ENCODE peak calls at places on chromosomes 4 and X, in five cellular contexts. One of them, this sample, is unnamed.

GRCh38 chrX:155966876-155967275 is 30.6 kb upstream of the IL9R start:
- DNase-seq in epithelial cell of esophagus: peak; percentile 11
- DNase-seq in type B pancreatic cell: no peak
- DNase-seq in AG09319: no peak
- DNase-seq in mucosa of descending colon: no peak
- DNase-seq in this sample: peak; percentile 1

GRCh38 chr4:150368667-150369066 is 213.3 kb upstream of the MAB21L2 start:
- DNase-seq in epithelial cell of esophagus: no peak
- DNase-seq in type B pancreatic cell: no peak
- DNase-seq in AG09319: no peak
- DNase-seq in mucosa of descending colon: no peak
- DNase-seq in this sample: no peak

GRCh38 chr4:52657630-52658501 is 1.2 kb downstream of the USP46 start:
- DNase-seq in epithelial cell of esophagus: peak; percentile 50
- DNase-seq in type B pancreatic cell: peak; percentile 71
- DNase-seq in AG09319: peak; percentile 47
- DNase-seq in mucosa of descending colon: peak; percentile 51
- DNase-seq in this sample: no peak

GRCh38 chr4:32216502-32216901 is 1496.3 kb downstream of the PCDH7 start:
- DNase-seq in epithelial cell of esophagus: no peak
- DNase-seq in type B pancreatic cell: no peak
- DNase-seq in AG09319: no peak
- DNase-seq in mucosa of descending colon: no peak
- DNase-seq in this sample: no peak

GRCh38 chr4:137651128-137651527 is 118.8 kb upstream of the PCDH18 start:
- DNase-seq in epithelial cell of esophagus: no peak
- DNase-seq in type B pancreatic cell: no peak
- DNase-seq in AG09319: no peak
- DNase-seq in mucosa of descending colon: no peak
- DNase-seq in this sample: no peak

GRCh38 chr4:67660418-67660817 is 40.5 kb downstream of the UBA6 start:
- DNase-seq in epithelial cell of esophagus: no peak
- DNase-seq in type B pancreatic cell: no peak
- DNase-seq in AG09319: no peak
- DNase-seq in mucosa of descending colon: no peak
- DNase-seq in this sample: no peak

GRCh38 chrX:7052541-7052940 is 95.0 kb upstream of the STS start:
- DNase-seq in epithelial cell of esophagus: no peak
- DNase-seq in type B pancreatic cell: no peak
- DNase-seq in AG09319: no peak
- DNase-seq in mucosa of descending colon: no peak
- DNase-seq in this sample: no peak

GRCh38 chr4:1465173-1466033 is 59.2 kb upstream of the NKX1-1 start:
- DNase-seq in epithelial cell of esophagus: no peak
- DNase-seq in type B pancreatic cell: peak; percentile 65
- DNase-seq in AG09319: no peak
- DNase-seq in mucosa of descending colon: no peak
- DNase-seq in this sample: no peak

GRCh38 chrX:57573754-57574153 is 18.1 kb upstream of the ZXDB start:
- DNase-seq in epithelial cell of esophagus: peak; percentile 24
- DNase-seq in type B pancreatic cell: no peak
- DNase-seq in AG09319: no peak
- DNase-seq in mucosa of descending colon: no peak
- DNase-seq in this sample: no peak

GRCh38 chr4:80133240-80133783 is 60.3 kb upstream of the ANTXR2 start:
- DNase-seq in epithelial cell of esophagus: no peak
- DNase-seq in type B pancreatic cell: no peak
- DNase-seq in AG09319: no peak
- DNase-seq in mucosa of descending colon: no peak
- DNase-seq in this sample: no peak

GRCh38 chr4:139501117-139501516 is 47.2 kb downstream of the RAB33B start:
- DNase-seq in epithelial cell of esophagus: no peak
- DNase-seq in type B pancreatic cell: no peak
- DNase-seq in AG09319: no peak
- DNase-seq in mucosa of descending colon: no peak
- DNase-seq in this sample: no peak

GRCh38 chrX:30888526-30889146 is 418 bp downstream of the TAB3 start:
- DNase-seq in epithelial cell of esophagus: no peak
- DNase-seq in type B pancreatic cell: peak; percentile 69
- DNase-seq in AG09319: no peak
- DNase-seq in mucosa of descending colon: no peak
- DNase-seq in this sample: no peak

GRCh38 chr4:39792128-39792527 is 94.2 kb downstream of the UBE2K start:
- DNase-seq in epithelial cell of esophagus: no peak
- DNase-seq in type B pancreatic cell: no peak
- DNase-seq in AG09319: no peak
- DNase-seq in mucosa of descending colon: no peak
- DNase-seq in this sample: no peak

GRCh38 chrX:49172280-49172780 is 632 bp downstream of the PLP2 start:
- DNase-seq in epithelial cell of esophagus: peak; percentile 81
- DNase-seq in type B pancreatic cell: no peak
- DNase-seq in AG09319: no peak
- DNase-seq in mucosa of descending colon: peak; percentile 90
- DNase-seq in this sample: peak; percentile 17

GRCh38 chr4:21697583-21697982 is 251.0 kb downstream of the KCNIP4 start:
- DNase-seq in epithelial cell of esophagus: peak; percentile 86
- DNase-seq in type B pancreatic cell: no peak
- DNase-seq in AG09319: no peak
- DNase-seq in mucosa of descending colon: peak; percentile 25
- DNase-seq in this sample: no peak

DNA sequence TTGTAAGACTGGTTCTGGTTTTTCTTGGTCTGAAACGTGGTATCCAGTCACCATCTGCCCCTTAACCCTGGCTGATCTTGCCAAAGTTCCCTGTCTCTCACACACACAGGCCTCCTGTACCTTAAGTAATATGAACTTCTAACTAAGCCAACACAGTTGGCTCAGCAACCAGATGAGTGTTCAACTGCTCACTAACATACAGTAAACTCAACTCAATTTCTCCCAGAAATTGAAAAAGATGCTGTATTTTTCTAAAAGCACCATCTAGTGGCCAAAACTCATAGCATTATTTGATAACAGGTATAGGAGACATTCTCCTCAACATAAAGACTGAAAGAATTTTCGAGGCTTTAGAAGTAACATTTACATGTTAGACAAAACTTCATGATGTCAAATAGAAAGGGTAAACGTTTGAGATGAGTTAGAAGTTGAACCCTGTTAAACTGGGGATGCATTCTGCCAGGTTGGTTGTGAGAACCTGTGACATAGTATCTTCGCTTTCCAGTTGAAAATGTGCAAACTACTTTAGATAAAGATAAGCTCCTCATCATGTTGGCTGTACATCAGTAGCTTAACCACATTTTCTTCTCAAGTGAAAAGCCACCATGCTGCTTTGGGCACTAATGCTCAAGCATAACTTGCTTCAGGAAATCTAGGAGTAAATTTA is 31.2 kb downstream of the CCNI start:
- DNase-seq in epithelial cell of esophagus: peak; percentile 38
- DNase-seq in type B pancreatic cell: no peak
- DNase-seq in AG09319: no peak
- DNase-seq in mucosa of descending colon: no peak
- DNase-seq in this sample: no peak
- TF ChIP-seq CTCF in epithelial cell of esophagus: peak; percentile 59
- TF ChIP-seq CTCF in type B pancreatic cell: peak; percentile 79
- TF ChIP-seq CTCF in AG09319: peak; percentile 58
- TF ChIP-seq CTCF in mucosa of descending colon: peak; percentile 16
- TF ChIP-seq CTCF in this sample: peak; percentile 62

GRCh38 chr4:95544433-95545103 is 4.2 kb downstream of the UNC5C start:
- DNase-seq in epithelial cell of esophagus: no peak
- DNase-seq in type B pancreatic cell: no peak
- DNase-seq in AG09319: no peak
- DNase-seq in mucosa of descending colon: no peak
- DNase-seq in this sample: no peak
- TF ChIP-seq CTCF in epithelial cell of esophagus: peak; percentile 7
- TF ChIP-seq CTCF in type B pancreatic cell: peak; percentile 56
- TF ChIP-seq CTCF in AG09319: no peak
- TF ChIP-seq CTCF in mucosa of descending colon: no peak
- TF ChIP-seq CTCF in this sample: no peak

GRCh38 chrX:84186603-84187358 is 1.2 kb downstream of the RPS6KA6 start:
- DNase-seq in epithelial cell of esophagus: peak; percentile 6
- DNase-seq in type B pancreatic cell: no peak
- DNase-seq in AG09319: no peak
- DNase-seq in mucosa of descending colon: no peak
- DNase-seq in this sample: no peak
- TF ChIP-seq CTCF in epithelial cell of esophagus: peak; percentile 7
- TF ChIP-seq CTCF in type B pancreatic cell: no peak
- TF ChIP-seq CTCF in AG09319: peak; percentile 17
- TF ChIP-seq CTCF in mucosa of descending colon: no peak
- TF ChIP-seq CTCF in this sample: no peak

DNA sequence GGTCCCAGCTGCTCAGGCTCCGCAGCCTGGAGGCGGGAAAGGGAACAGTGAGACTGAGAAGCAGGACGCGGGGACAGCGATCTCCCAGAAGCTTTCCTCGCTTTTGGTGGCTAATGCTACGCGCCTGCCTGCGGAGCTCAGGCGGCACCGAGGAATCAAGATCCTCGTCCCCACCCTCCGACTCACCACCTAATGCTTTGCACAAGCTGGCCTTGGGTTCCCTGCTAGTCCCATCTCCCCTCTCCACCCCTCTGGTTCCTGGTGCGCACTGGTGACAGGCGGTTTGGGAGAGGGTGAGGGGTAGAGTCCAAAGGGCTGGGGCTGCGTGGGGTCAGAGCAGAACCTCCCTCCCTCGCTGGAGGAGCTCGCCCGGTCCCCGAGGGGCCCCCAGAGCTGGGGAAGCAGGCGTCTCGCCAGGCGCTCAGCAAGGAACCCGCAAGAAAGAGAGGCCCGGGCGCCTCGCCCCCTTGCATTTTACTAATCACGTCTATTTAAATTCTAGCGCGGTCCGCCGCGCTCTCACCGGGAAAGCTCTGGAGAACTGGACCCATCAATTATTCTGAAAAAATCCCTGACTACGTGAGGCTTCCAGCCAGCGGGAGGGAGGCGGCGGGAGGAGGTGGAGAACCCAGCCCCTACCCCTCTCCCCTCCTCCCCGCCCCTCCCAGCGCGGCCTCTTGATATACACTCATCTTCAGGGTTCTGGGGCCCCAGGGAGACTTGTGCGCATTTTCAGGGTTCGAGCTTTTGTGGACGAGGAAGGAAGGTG is 9.1 kb downstream of the POU4F2 start:
- DNase-seq in epithelial cell of esophagus: no peak
- DNase-seq in type B pancreatic cell: no peak
- DNase-seq in AG09319: no peak
- DNase-seq in mucosa of descending colon: no peak
- DNase-seq in this sample: no peak
- TF ChIP-seq CTCF in epithelial cell of esophagus: no peak
- TF ChIP-seq CTCF in type B pancreatic cell: no peak
- TF ChIP-seq CTCF in AG09319: no peak
- TF ChIP-seq CTCF in mucosa of descending colon: no peak
- TF ChIP-seq CTCF in this sample: no peak

GRCh38 chr4:154691229-154691628 is 52.6 kb upstream of the LRAT start:
- DNase-seq in epithelial cell of esophagus: no peak
- DNase-seq in type B pancreatic cell: no peak
- DNase-seq in AG09319: no peak
- DNase-seq in mucosa of descending colon: no peak
- DNase-seq in this sample: no peak
- TF ChIP-seq CTCF in epithelial cell of esophagus: no peak
- TF ChIP-seq CTCF in type B pancreatic cell: no peak
- TF ChIP-seq CTCF in AG09319: no peak
- TF ChIP-seq CTCF in mucosa of descending colon: no peak
- TF ChIP-seq CTCF in this sample: no peak

DNA sequence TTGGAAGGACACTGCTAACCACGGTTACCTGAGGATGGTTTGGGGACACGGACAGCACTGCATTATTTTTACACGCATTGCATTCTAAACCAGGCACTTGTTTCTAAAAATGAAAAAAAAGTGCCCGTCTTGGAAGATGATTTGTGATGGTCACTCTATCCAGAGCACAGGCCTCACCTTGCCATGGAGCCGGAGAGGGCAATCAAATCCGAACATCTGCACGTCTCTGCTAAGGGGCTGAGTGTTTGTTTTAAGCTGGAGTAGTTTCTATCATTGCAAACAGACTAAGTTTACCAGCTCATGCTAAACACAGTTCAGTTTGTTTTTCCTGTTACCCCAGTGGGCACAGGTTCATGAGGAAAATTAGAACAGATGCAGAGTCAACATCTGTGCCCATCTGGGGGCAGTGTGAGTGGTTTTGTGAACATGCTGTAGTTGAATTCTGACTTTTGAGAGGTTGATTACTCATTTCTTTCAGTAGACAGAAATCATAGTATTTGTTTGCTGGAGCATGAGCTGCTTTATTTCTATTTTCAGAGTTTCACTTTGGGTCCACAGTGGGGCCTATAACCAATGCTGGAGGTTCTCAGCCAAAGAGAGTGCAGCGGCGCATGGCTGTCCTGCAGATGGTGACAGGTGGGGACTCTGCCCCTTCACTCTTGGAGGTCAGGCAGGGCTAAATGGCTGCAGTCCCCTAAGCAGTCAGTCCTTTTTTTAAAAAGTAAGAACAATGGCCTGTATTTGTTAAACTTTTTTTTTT is 65.4 kb upstream of the ENPP6 start:
- DNase-seq in epithelial cell of esophagus: no peak
- DNase-seq in type B pancreatic cell: no peak
- DNase-seq in AG09319: no peak
- DNase-seq in mucosa of descending colon: no peak
- DNase-seq in this sample: no peak
- TF ChIP-seq CTCF in epithelial cell of esophagus: no peak
- TF ChIP-seq CTCF in type B pancreatic cell: no peak
- TF ChIP-seq CTCF in AG09319: no peak
- TF ChIP-seq CTCF in mucosa of descending colon: no peak
- TF ChIP-seq CTCF in this sample: no peak

This sample was measured in BJ.